ENCODE peak calls at places on chromosome 15, in six cellular contexts. One of them, this sample, is unnamed.

GRCh38 chr15:66164788-66165187 is 88.8 kb downstream of the MEGF11 start:
- DNase-seq in IMR-90: no peak
- DNase-seq in trophoblast cell: no peak
- DNase-seq in H1: no peak
- DNase-seq in neuronal stem cell: no peak
- DNase-seq in H9: no peak
- DNase-seq in this sample: no peak

GRCh38 chr15:28184166-28184565 is 85.1 kb upstream of the OCA2 start:
- DNase-seq in IMR-90: peak
- DNase-seq in H1: no peak
- DNase-seq in H9: no peak
- DNase-seq in neuronal stem cell: no peak
- DNase-seq in trophoblast cell: no peak
- DNase-seq in this sample: peak

GRCh38 chr15:91186892-91187644 is 87.0 kb downstream of the SV2B start:
- DNase-seq in H9: no peak
- DNase-seq in neuronal stem cell: peak
- DNase-seq in H1: no peak
- DNase-seq in IMR-90: peak
- DNase-seq in trophoblast cell: no peak
- DNase-seq in this sample: no peak

GRCh38 chr15:48084759-48085420 is 35.9 kb upstream of the SLC24A5 start:
- DNase-seq in trophoblast cell: no peak
- DNase-seq in H1: peak
- DNase-seq in IMR-90: peak
- DNase-seq in neuronal stem cell: peak
- DNase-seq in H9: peak
- DNase-seq in this sample: peak

GRCh38 chr15:57570994-57571393 is 20.7 kb upstream of the MYZAP start:
- DNase-seq in trophoblast cell: peak
- DNase-seq in H1: no peak
- DNase-seq in IMR-90: peak
- DNase-seq in neuronal stem cell: no peak
- DNase-seq in H9: no peak
- DNase-seq in this sample: peak

GRCh38 chr15:39411102-39411989 is 169.5 kb upstream of the THBS1 start:
- DNase-seq in H9: no peak
- DNase-seq in IMR-90: no peak
- DNase-seq in H1: no peak
- DNase-seq in trophoblast cell: no peak
- DNase-seq in neuronal stem cell: no peak
- DNase-seq in this sample: no peak

GRCh38 chr15:48177383-48177874 is 666 bp downstream of the MYEF2 start:
- DNase-seq in H1: no peak
- DNase-seq in neuronal stem cell: no peak
- DNase-seq in trophoblast cell: no peak
- DNase-seq in IMR-90: peak
- DNase-seq in H9: no peak
- DNase-seq in this sample: peak

GRCh38 chr15:60626051-60626450 is 147.1 kb upstream of the ICE2 start:
- DNase-seq in IMR-90: no peak
- DNase-seq in H9: no peak
- DNase-seq in H1: no peak
- DNase-seq in trophoblast cell: no peak
- DNase-seq in neuronal stem cell: no peak
- DNase-seq in this sample: peak

GRCh38 chr15:39131605-39132004 is 449.3 kb upstream of the THBS1 start:
- DNase-seq in IMR-90: peak
- DNase-seq in H1: no peak
- DNase-seq in neuronal stem cell: no peak
- DNase-seq in H9: no peak
- DNase-seq in trophoblast cell: peak
- DNase-seq in this sample: peak

GRCh38 chr15:31440754-31441298 is 114.2 kb downstream of the KLF13 start:
- DNase-seq in H1: no peak
- DNase-seq in trophoblast cell: peak
- DNase-seq in H9: no peak
- DNase-seq in neuronal stem cell: peak
- DNase-seq in IMR-90: peak
- DNase-seq in this sample: peak

GRCh38 chr15:39125904-39126303 is 455.0 kb upstream of the THBS1 start:
- DNase-seq in IMR-90: peak
- DNase-seq in H9: peak
- DNase-seq in H1: no peak
- DNase-seq in trophoblast cell: peak
- DNase-seq in neuronal stem cell: peak
- DNase-seq in this sample: peak

GRCh38 chr15:52258461-52258860 is 37.1 kb downstream of the MYO5C start:
- DNase-seq in IMR-90: no peak
- DNase-seq in H1: no peak
- DNase-seq in H9: no peak
- DNase-seq in trophoblast cell: no peak
- DNase-seq in neuronal stem cell: no peak
- DNase-seq in this sample: no peak

GRCh38 chr15:52019394-52020252 is 604 bp downstream of the MAPK6 start:
- DNase-seq in neuronal stem cell: peak
- DNase-seq in H9: peak
- DNase-seq in trophoblast cell: peak
- DNase-seq in H1: no peak
- DNase-seq in IMR-90: peak
- DNase-seq in this sample: peak

GRCh38 chr15:25244731-25245585 is 193.9 kb downstream of the UBE3A start:
- DNase-seq in neuronal stem cell: no peak
- DNase-seq in trophoblast cell: no peak
- DNase-seq in H1: no peak
- DNase-seq in IMR-90: no peak
- DNase-seq in H9: peak
- DNase-seq in this sample: no peak

GRCh38 chr15:88120021-88120420 is 136.5 kb downstream of the NTRK3 start:
- DNase-seq in H9: no peak
- DNase-seq in neuronal stem cell: no peak
- DNase-seq in H1: no peak
- DNase-seq in trophoblast cell: no peak
- DNase-seq in IMR-90: no peak
- DNase-seq in this sample: no peak

GRCh38 chr15:67303490-67304363 is 49.1 kb downstream of the IQCH start:
- DNase-seq in neuronal stem cell: no peak
- DNase-seq in trophoblast cell: peak
- DNase-seq in H9: no peak
- DNase-seq in H1: no peak
- DNase-seq in IMR-90: peak
- DNase-seq in this sample: peak

GRCh38 chr15:52421029-52421428 is 107.7 kb downstream of the MYO5A start:
- DNase-seq in trophoblast cell: no peak
- DNase-seq in H9: no peak
- DNase-seq in IMR-90: no peak
- DNase-seq in neuronal stem cell: no peak
- DNase-seq in H1: no peak
- DNase-seq in this sample: no peak

GRCh38 chr15:92111756-92112155 is 258.2 kb downstream of the SLCO3A1 start:
- DNase-seq in H1: no peak
- DNase-seq in neuronal stem cell: no peak
- DNase-seq in trophoblast cell: no peak
- DNase-seq in IMR-90: no peak
- DNase-seq in H9: no peak
- DNase-seq in this sample: no peak

GRCh38 chr15:38349251-38349650 is 96.6 kb downstream of the SPRED1 start:
- DNase-seq in trophoblast cell: no peak
- DNase-seq in H9: no peak
- DNase-seq in H1: no peak
- DNase-seq in IMR-90: peak
- DNase-seq in neuronal stem cell: no peak
- DNase-seq in this sample: peak

GRCh38 chr15:52800852-52801747 is 11.0 kb upstream of the ONECUT1 start:
- DNase-seq in neuronal stem cell: no peak
- DNase-seq in trophoblast cell: no peak
- DNase-seq in H1: no peak
- DNase-seq in H9: no peak
- DNase-seq in IMR-90: no peak
- DNase-seq in this sample: no peak

DNA sequence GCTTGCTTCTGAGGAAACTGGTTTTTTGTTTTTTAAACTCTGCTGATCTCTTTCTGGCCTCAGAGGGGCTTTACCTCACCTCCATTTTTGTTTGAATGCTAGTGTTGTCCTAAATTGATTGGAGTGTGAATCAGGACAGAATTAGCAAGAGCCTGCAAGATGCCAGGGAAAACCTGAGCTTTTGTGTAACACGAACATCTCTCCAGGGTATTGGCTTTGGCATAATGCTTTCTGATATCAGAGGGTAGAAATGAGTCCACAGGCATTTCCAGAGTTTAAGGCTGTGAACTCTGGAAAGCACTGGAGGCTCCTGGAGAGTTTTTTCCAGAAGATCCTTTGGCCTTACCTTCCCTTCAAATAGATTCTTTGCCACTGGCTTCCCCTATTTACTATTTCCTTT is 87.1 kb downstream of the WDR76 start:
- DNase-seq in H1: no peak
- DNase-seq in neuronal stem cell: no peak
- DNase-seq in H9: no peak
- DNase-seq in IMR-90: no peak
- DNase-seq in trophoblast cell: no peak
- DNase-seq in this sample: no peak
- H4K91ac ChIP-seq in H1: no peak
- H4K91ac ChIP-seq in neuronal stem cell: no peak
- H4K91ac ChIP-seq in H9: no peak
- H4K91ac ChIP-seq in IMR-90: peak
- H4K91ac ChIP-seq in trophoblast cell: no peak
- H4K91ac ChIP-seq in this sample: no peak

DNA sequence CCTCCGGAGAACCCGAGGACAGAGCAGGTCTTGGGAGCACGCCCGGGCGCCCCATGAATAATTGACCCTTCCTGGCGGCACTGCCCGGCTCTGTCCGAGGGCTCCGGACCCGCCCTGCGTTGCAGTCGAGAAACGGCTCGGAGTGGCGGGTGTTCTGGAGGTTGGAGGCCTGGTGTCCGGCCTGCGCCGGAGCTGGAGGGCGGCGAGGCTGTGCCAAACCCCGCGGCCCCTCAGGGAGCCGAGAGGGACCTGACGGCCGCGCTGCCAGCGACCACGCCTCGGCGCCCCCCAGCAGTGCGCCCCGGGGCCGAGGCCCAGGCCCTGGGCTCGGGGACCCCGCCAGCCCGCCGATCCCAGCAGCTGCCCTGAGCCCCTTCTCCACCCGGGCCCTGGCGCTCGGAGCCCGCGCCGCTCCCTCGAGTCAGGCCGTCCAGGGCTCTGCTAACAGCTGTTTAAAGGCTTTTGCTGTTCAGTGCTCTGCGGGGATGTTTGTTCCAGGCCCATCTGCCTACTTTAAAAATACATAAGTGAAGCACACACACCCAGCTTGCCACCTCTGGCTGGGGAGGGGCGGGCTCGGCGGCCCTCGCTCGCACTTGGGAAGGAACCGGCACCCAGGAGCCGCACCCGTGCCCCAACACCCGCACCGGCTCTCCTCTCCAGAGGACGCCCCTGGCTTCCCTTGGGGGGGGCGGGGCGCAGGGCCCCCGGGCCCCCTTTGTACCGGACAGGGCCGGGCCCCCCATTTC is 775 bp upstream of the ZNF710 start:
- DNase-seq in H1: no peak
- DNase-seq in neuronal stem cell: peak
- DNase-seq in H9: no peak
- DNase-seq in IMR-90: peak
- DNase-seq in trophoblast cell: no peak
- DNase-seq in this sample: peak
- H4K8ac ChIP-seq in H1: peak
- H4K8ac ChIP-seq in neuronal stem cell: no peak
- H4K8ac ChIP-seq in H9: no peak
- H4K8ac ChIP-seq in IMR-90: peak
- H4K8ac ChIP-seq in trophoblast cell: peak
- H4K8ac ChIP-seq in this sample: peak

GRCh38 chr15:71800835-71801745 is 9.3 kb upstream of the NR2E3 start:
- DNase-seq in H1: peak
- DNase-seq in trophoblast cell: peak
- DNase-seq in IMR-90: peak
- DNase-seq in neuronal stem cell: peak
- DNase-seq in H9: no peak
- DNase-seq in this sample: peak

GRCh38 chr15:71802770-71803169 is 7.6 kb upstream of the NR2E3 start:
- DNase-seq in H1: no peak
- DNase-seq in IMR-90: no peak
- DNase-seq in H9: peak
- DNase-seq in neuronal stem cell: no peak
- DNase-seq in trophoblast cell: no peak
- DNase-seq in this sample: no peak

GRCh38 chr15:71800190-71800589 is 10.2 kb upstream of the NR2E3 start:
- DNase-seq in IMR-90: no peak
- DNase-seq in H9: no peak
- DNase-seq in trophoblast cell: no peak
- DNase-seq in neuronal stem cell: no peak
- DNase-seq in H1: no peak
- DNase-seq in this sample: no peak

GRCh38 chr15:71801935-71802655 is 8.3 kb upstream of the NR2E3 start:
- DNase-seq in H1: no peak
- DNase-seq in H9: no peak
- DNase-seq in neuronal stem cell: no peak
- DNase-seq in IMR-90: no peak
- DNase-seq in trophoblast cell: no peak
- DNase-seq in this sample: no peak

DNA sequence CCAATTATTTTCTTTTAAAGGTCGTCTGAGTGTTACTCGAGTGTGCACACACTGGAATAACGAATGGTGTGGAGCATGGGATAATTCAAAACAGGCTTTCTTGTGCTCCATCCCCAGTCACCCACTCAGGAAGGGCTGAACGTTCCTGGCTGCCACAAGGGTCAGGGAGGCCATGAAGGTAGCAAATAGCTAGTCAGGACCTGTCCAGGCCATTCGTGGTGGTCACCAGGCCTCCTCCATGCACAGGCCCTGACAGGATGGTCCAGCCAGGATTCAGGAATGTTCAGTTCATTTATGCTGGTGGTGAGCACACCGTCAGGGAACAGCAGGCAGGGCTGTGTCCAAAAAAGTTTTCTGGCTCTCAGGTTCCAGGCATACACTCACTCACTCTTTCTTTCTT is 11.7 kb upstream of the NR2E3 start:
- DNase-seq in IMR-90: no peak
- DNase-seq in H1: no peak
- DNase-seq in trophoblast cell: no peak
- DNase-seq in neuronal stem cell: no peak
- DNase-seq in H9: no peak
- DNase-seq in this sample: no peak
- H4K91ac ChIP-seq in IMR-90: no peak
- H4K91ac ChIP-seq in H1: no peak
- H4K91ac ChIP-seq in trophoblast cell: no peak
- H4K91ac ChIP-seq in neuronal stem cell: no peak
- H4K91ac ChIP-seq in H9: no peak
- H4K91ac ChIP-seq in this sample: no peak

DNA sequence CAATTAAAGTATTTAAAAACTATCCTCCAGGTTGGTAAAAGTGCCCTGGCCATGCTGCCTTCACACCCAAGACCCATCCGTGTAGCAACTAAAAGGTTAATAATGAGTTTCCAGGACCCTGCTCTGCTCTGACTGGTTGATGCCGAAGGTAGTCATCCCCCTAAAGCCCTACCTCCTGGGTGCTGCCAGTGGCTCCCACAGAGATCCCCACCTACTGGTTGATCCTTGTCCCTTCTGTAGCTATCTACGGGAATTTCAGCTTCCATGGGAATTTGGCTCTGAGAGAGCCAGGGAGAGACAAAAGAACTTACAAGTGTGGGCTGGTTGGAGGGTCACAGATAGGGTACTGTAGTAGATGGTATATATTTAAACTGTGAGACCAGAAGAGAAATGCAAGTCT is 110.6 kb upstream of the NANOGP8 start:
- DNase-seq in H1: no peak
- DNase-seq in trophoblast cell: no peak
- DNase-seq in H9: peak
- DNase-seq in IMR-90: no peak
- DNase-seq in neuronal stem cell: no peak
- DNase-seq in this sample: no peak
- H4K8ac ChIP-seq in H1: no peak
- H4K8ac ChIP-seq in trophoblast cell: no peak
- H4K8ac ChIP-seq in H9: no peak
- H4K8ac ChIP-seq in IMR-90: no peak
- H4K8ac ChIP-seq in neuronal stem cell: no peak
- H4K8ac ChIP-seq in this sample: no peak

This sample was measured in mesenchymal stem cell.